ENCODE peak calls at places on chromosomes 2 and 18, in nine cellular contexts. C is ovary, A is lower leg skin, Z is Calu3, K is endodermal cell, P is fibroblast of lung, B is uterus, J is GM13977, V is PC-3. M is an unnamed sample.

GRCh38 chr2:239169311-239170048 is 231.3 kb downstream of the HDAC4 start:
- DNase-seq in C (no peak), A (no peak), Z (no peak), K (peak; percentile 28), P (no peak), B (peak; percentile 9), J (no peak), V (no peak), M (no peak)

GRCh38 chr2:9631976-9632700 is 1.3 kb upstream of the YWHAQ start:
- DNase-seq in C (peak; percentile 35), A (no peak), Z (no peak), K (peak; percentile 75), P (peak; percentile 49), B (peak; percentile 30), J (no peak), V (no peak), M (no peak)

GRCh38 chr2:10935953-10936942 is 24.5 kb downstream of the KCNF1 start:
- DNase-seq in C (no peak), A (no peak), Z (peak; percentile 71), K (peak; percentile 87), P (peak; percentile 99), B (no peak), J (no peak), V (peak; percentile 98), M (no peak)

GRCh38 chr2:27720004-27720551 is 51.4 kb upstream of the MRPL33 start:
- DNase-seq in C (peak; percentile 70), A (no peak), Z (peak; percentile 81), K (no peak), P (peak; percentile 96), B (peak; percentile 76), J (no peak), V (peak; percentile 99), M (no peak)

GRCh38 chr18:67132919-67133318 is 383.6 kb downstream of the DSEL start:
- DNase-seq in C (no peak), A (no peak), Z (no peak), K (no peak), P (no peak), B (no peak), J (no peak), V (no peak), M (no peak)

GRCh38 chr2:67792796-67793195 is 270.0 kb downstream of the C1D start:
- DNase-seq in C (no peak), A (no peak), Z (no peak), K (no peak), P (no peak), B (no peak), J (no peak), V (no peak), M (no peak)

GRCh38 chr2:127429291-127429690 is 11.1 kb downstream of the PROC start:
- DNase-seq in C (no peak), A (peak; percentile 6), Z (no peak), K (no peak), P (no peak), B (no peak), J (no peak), V (no peak), M (no peak)

GRCh38 chr18:10912790-10913560 is 236.4 kb downstream of the PIEZO2 start:
- DNase-seq in C (no peak), A (no peak), Z (peak; percentile 21), K (no peak), P (peak; percentile 91), B (no peak), J (no peak), V (no peak), M (no peak)

GRCh38 chr2:170235860-170236638 is 58.1 kb downstream of the MYO3B start:
- DNase-seq in C (no peak), A (no peak), Z (peak; percentile 45), K (peak; percentile 75), P (peak; percentile 45), B (peak; percentile 20), J (peak; percentile 50), V (peak; percentile 84), M (peak; percentile 65)

GRCh38 chr2:185967335-185967734 is 228.7 kb downstream of the FSIP2 start:
- DNase-seq in C (no peak), A (no peak), Z (no peak), K (no peak), P (no peak), B (no peak), J (no peak), V (no peak), M (no peak)

GRCh38 chr2:142872900-142873724 is 4.4 kb upstream of the KYNU start:
- DNase-seq in C (no peak), A (no peak), Z (no peak), K (no peak), P (peak; percentile 85), B (no peak), J (no peak), V (peak; percentile 87), M (no peak)

GRCh38 chr2:109609352-109610024 is 4.3 kb downstream of the SEPTIN10 start:
- DNase-seq in C (no peak), A (no peak), Z (no peak), K (peak; percentile 62), P (peak; percentile 87), B (no peak), J (no peak), V (peak; percentile 50), M (no peak)

GRCh38 chr18:59143441-59143840 is 3.8 kb downstream of the SEC11C start:
- DNase-seq in C (no peak), A (no peak), Z (no peak), K (no peak), P (peak; percentile 10), B (no peak), J (peak; percentile 57), V (no peak), M (no peak)

GRCh38 chr2:19868705-19869550 is 32.9 kb downstream of the TTC32 start:
- DNase-seq in C (peak; percentile 51), A (no peak), Z (peak; percentile 28), K (peak; percentile 85), P (peak; percentile 10), B (no peak), J (peak; percentile 50), V (no peak), M (peak; percentile 23)

GRCh38 chr2:121478996-121479735 is 51.5 kb upstream of the RNU4ATAC start:
- DNase-seq in C (no peak), A (no peak), Z (no peak), K (no peak), P (no peak), B (no peak), J (no peak), V (no peak), M (no peak)

GRCh38 chr2:121476714-121477113 is 54.0 kb upstream of the RNU4ATAC start:
- DNase-seq in C (no peak), A (no peak), Z (no peak), K (no peak), P (peak; percentile 32), B (no peak), J (no peak), V (no peak), M (no peak)

GRCh38 chr2:121480826-121481225 is 49.9 kb upstream of the RNU4ATAC start:
- DNase-seq in C (peak; percentile 23), A (no peak), Z (peak; percentile 45), K (no peak), P (peak; percentile 98), B (peak; percentile 24), J (no peak), V (no peak), M (no peak)

GRCh38 chr2:121483021-121483420 is 47.7 kb upstream of the RNU4ATAC start:
- DNase-seq in C (no peak), A (no peak), Z (no peak), K (no peak), P (peak; percentile 85), B (no peak), J (no peak), V (no peak), M (no peak)

GRCh38 chr2:121479882-121480522 is 50.7 kb upstream of the RNU4ATAC start:
- DNase-seq in C (no peak), A (no peak), Z (peak; percentile 59), K (peak; percentile 82), P (peak; percentile 78), B (no peak), J (no peak), V (no peak), M (no peak)
- TF ChIP-seq CTCF in C (no peak), A (no peak), Z (no peak), K (peak; percentile 65), P (no peak), B (no peak), J (no peak), V (peak; percentile 54), M (no peak)

GRCh38 chr2:197993363-197993762 is 189.0 kb downstream of the PLCL1 start:
- DNase-seq in C (no peak), A (no peak), Z (no peak), K (no peak), P (no peak), B (no peak), J (no peak), V (no peak), M (no peak)
- TF ChIP-seq CTCF in C (no peak), A (no peak), Z (no peak), K (no peak), P (no peak), B (no peak), J (no peak), V (no peak), M (no peak)

DNA sequence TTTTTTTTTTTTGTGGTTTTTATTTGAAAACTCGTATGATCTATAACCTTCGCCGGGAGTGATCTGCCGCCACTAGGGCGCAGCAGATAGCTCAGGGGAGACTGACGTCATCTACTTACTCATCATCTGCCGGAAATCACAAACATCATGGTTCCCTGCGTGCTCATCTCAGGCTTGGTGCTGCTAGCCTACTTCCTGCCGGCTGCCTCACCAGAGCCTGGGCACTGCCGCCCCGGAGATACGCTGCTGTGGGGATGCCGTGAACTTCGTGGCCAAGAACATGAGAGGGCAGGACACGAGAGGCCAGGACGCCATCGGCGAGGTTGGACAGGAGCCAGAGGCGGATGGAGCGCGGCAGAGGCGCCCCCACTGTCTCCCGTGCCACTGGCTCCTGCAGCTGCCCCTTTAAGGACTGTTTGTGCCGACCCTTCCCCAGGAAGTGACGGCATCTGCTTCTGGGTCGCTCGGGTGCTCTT is 68.8 kb downstream of the DOK6 start:
- DNase-seq in C (no peak), A (no peak), Z (no peak), K (peak; percentile 84), P (no peak), B (no peak), J (peak; percentile 20), V (peak; percentile 78), M (no peak)
- TF ChIP-seq CTCF in C (no peak), A (no peak), Z (no peak), K (peak; percentile 78), P (peak; percentile 9), B (no peak), J (peak; percentile 32), V (peak; percentile 79), M (peak; percentile 50)

DNA sequence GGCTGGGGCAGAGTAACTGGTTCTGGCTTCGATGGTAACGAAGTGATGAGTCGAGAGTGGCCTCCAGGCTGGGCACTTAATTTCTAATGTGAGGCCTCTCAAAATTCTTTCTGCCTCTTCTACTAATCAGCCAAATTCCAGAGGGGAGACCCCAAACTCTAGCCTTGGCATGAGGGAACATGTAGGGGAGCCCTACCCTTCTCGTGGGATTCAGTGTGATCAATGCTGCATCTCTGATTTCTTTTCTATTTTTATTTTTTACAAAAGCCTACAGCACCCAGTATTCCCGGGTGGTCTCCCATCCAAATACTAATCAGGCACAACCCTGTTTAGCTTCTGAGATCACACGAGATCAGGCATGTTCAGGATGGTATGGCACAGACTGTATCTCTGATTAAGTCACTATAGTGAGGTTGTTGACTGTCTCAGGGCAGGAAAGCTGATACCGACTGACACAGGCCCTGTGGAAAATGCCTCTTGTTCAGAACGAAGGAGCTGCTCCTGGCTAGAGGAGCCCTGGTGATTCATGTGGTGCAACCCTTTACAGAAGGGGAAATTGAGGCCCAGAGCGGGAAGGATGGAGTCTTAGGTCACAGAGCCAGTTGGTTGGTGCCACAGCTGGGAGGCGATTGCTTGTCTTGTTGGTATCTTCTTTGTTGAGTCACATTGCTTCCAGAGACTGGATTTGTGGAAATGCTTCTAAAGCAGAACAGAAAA is 126.3 kb upstream of the HS6ST1 start:
- DNase-seq in C (peak; percentile 11), A (peak; percentile 10), Z (no peak), K (peak; percentile 24), P (no peak), B (peak; percentile 3), J (no peak), V (no peak), M (no peak)
- TF ChIP-seq CTCF in C (no peak), A (no peak), Z (no peak), K (no peak), P (no peak), B (no peak), J (no peak), V (no peak), M (no peak)

M was measured in neural crest cell.